ENCODE peak calls at places on chromosomes 4 and X, in six cellular contexts. K is A549, Q is HepG2, M is GM12878, Y is K562, H is endothelial cell of umbilical vein. O is an unnamed sample.

GRCh38 chrX:44765556-44765955 is 78.3 kb upstream of the DUSP21 start:
- DNase-seq in K (no peak), Q (no peak), M (no peak), Y (no peak), H (peak; percentile 34), O (no peak)

GRCh38 chrX:15816886-15817285 is 26.6 kb downstream of the ZRSR2 start:
- DNase-seq in K (no peak), Q (no peak), M (peak; percentile 9), Y (no peak), H (no peak), O (peak; percentile 82)

GRCh38 chrX:40871385-40872082 is 136.2 kb upstream of the MED14 start:
- DNase-seq in K (no peak), Q (no peak), M (peak; percentile 87), Y (no peak), H (peak; percentile 52), O (no peak)

GRCh38 chrX:47936224-47936939 is 67.4 kb downstream of the ZNF182 start:
- DNase-seq in K (no peak), Q (no peak), M (no peak), Y (peak; percentile 91), H (no peak), O (no peak)

GRCh38 chrX:100358766-100359165 is 51.3 kb downstream of the PCDH19 start:
- DNase-seq in K (no peak), Q (no peak), M (no peak), Y (no peak), H (no peak), O (no peak)

GRCh38 chr4:24657768-24658617 is 73.6 kb upstream of the DHX15 start:
- DNase-seq in K (peak; percentile 51), Q (peak; percentile 73), M (peak; percentile 80), Y (no peak), H (no peak), O (peak; percentile 81)

GRCh38 chr4:165879581-165879980 is 6.5 kb downstream of the TLL1 start:
- DNase-seq in K (no peak), Q (no peak), M (no peak), Y (no peak), H (no peak), O (no peak)

GRCh38 chrX:40108084-40108958 is 10.6 kb upstream of the BCOR start:
- DNase-seq in K (peak; percentile 57), Q (peak; percentile 74), M (no peak), Y (peak; percentile 66), H (peak; percentile 75), O (no peak)

GRCh38 chr4:41145571-41146078 is 68.7 kb downstream of the APBB2 start:
- DNase-seq in K (no peak), Q (peak; percentile 61), M (peak; percentile 31), Y (no peak), H (no peak), O (no peak)

GRCh38 chr4:3530051-3530450 is 2.2 kb downstream of the LRPAP1 start:
- DNase-seq in K (no peak), Q (no peak), M (no peak), Y (no peak), H (no peak), O (no peak)

GRCh38 chrX:23012162-23012561 is 12.4 kb downstream of the DDX53 start:
- DNase-seq in K (no peak), Q (no peak), M (no peak), Y (no peak), H (no peak), O (peak; percentile 49)

GRCh38 chr4:34512631-34513030 is 1731.7 kb downstream of the ARAP2 start:
- DNase-seq in K (no peak), Q (no peak), M (no peak), Y (no peak), H (no peak), O (no peak)

GRCh38 chrX:136121788-136122187 is 25.5 kb upstream of the FHL1 start:
- DNase-seq in K (no peak), Q (no peak), M (no peak), Y (no peak), H (no peak), O (no peak)

GRCh38 chr4:140266958-140267568 is 106.4 kb upstream of the SCOC start:
- DNase-seq in K (no peak), Q (no peak), M (no peak), Y (no peak), H (no peak), O (no peak)

GRCh38 chr4:112840061-112840460 is 203.1 kb downstream of the LARP7 start:
- DNase-seq in K (no peak), Q (no peak), M (no peak), Y (no peak), H (no peak), O (no peak)

GRCh38 chr4:180513076-180513475 is 1730.1 kb upstream of the TENM3 start:
- DNase-seq in K (no peak), Q (no peak), M (no peak), Y (no peak), H (no peak), O (no peak)

GRCh38 chrX:53048169-53049126 is at the start of gene GPR173:
- DNase-seq in K (no peak), Q (no peak), M (no peak), Y (no peak), H (peak; percentile 63), O (no peak)

GRCh38 chr4:8547912-8548730 is 32.1 kb upstream of the GPR78 start:
- DNase-seq in K (no peak), Q (no peak), M (no peak), Y (no peak), H (no peak), O (no peak)

GRCh38 chrX:109252789-109253188 is 229.1 kb downstream of the GUCY2F start:
- DNase-seq in K (no peak), Q (no peak), M (no peak), Y (no peak), H (no peak), O (no peak)

GRCh38 chrX:33855251-33855650 is 276.9 kb downstream of the FAM47A start:
- DNase-seq in K (no peak), Q (no peak), M (no peak), Y (no peak), H (no peak), O (no peak)

GRCh38 chr4:54961357-54961975 is 163.9 kb downstream of the KDR start:
- DNase-seq in K (peak; percentile 2), Q (no peak), M (no peak), Y (peak; percentile 23), H (peak; percentile 69), O (peak; percentile 36)

GRCh38 chr4:2085496-2085901 is 26.4 kb downstream of the NAT8L start:
- DNase-seq in K (no peak), Q (no peak), M (no peak), Y (no peak), H (no peak), O (no peak)

GRCh38 chr4:141686146-141686775 is 49.9 kb downstream of the IL15 start:
- DNase-seq in K (peak; percentile 31), Q (no peak), M (no peak), Y (no peak), H (peak; percentile 70), O (peak; percentile 3)

GRCh38 chr4:106316773-106317409 is 541 bp downstream of the AIMP1 start:
- DNase-seq in K (no peak), Q (no peak), M (no peak), Y (peak; percentile 32), H (no peak), O (peak; percentile 34)

GRCh38 chr4:24024597-24024996 is 134.8 kb upstream of the PPARGC1A start:
- DNase-seq in K (no peak), Q (no peak), M (no peak), Y (no peak), H (no peak), O (peak; percentile 20)

GRCh38 chr4:176150283-176150682 is 45.1 kb downstream of the SPATA4 start:
- DNase-seq in K (no peak), Q (peak; percentile 5), M (no peak), Y (peak; percentile 2), H (peak; percentile 20), O (peak; percentile 8)

GRCh38 chr4:122679946-122680345 is 52.6 kb upstream of the BBS12 start:
- DNase-seq in K (no peak), Q (no peak), M (no peak), Y (no peak), H (no peak), O (no peak)

GRCh38 chrX:19798423-19798822 is 89.0 kb downstream of the SH3KBP1 start:
- DNase-seq in K (no peak), Q (no peak), M (no peak), Y (no peak), H (no peak), O (no peak)

DNA sequence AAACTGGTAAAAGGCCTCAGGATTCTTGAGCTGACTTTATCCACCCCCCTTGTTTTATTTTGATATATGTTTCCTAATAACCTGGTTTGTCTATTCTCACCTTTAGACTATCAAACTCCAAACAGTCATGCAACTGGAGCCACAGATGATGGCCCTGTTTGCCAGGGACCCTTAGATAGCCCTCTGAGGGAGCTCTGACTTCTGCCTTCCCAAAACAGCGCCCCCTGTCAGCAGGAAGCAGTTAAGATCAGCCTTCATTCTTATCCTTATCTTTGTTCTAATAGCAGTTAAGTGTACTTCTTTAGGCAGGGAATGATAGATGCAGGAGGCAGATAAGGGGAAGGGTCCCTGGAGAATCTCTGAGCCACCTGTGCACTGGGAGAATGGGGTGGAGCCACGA is 27.5 kb upstream of the CXCL13 start:
- DNase-seq in K (no peak), Q (no peak), M (no peak), Y (no peak), H (no peak), O (no peak)
- TF ChIP-seq CTCF in K (no peak), Q (no peak), M (no peak), Y (peak; percentile 46), H (no peak), O (peak; percentile 21)

GRCh38 chr4:11774346-11774745 is 345.7 kb upstream of the HS3ST1 start:
- DNase-seq in K (no peak), Q (no peak), M (no peak), Y (no peak), H (peak; percentile 83), O (no peak)
- TF ChIP-seq MYC in K (no peak), Q (no peak), M (no peak), Y (no peak), H (no peak), O (no peak)

DNA sequence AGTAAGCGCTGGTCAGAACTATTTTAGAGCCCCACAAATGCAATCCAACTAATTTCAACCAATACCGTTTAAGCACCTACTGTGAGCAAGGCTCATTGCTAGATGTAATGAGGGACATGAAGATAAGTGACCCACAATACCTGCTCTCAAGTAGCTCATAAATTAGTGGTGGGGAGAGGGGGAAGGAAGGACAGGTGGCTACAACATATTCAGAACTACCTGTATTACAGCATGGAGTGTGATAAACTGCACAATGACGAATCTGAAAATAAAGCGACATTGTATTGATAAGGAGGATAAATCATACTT is 311.6 kb upstream of the DIAPH2 start:
- DNase-seq in K (no peak), Q (no peak), M (no peak), Y (no peak), H (no peak), O (no peak)
- TF ChIP-seq CTCF in K (no peak), Q (no peak), M (no peak), Y (no peak), H (no peak), O (no peak)

GRCh38 chr4:161178310-161178709 is 985.5 kb downstream of the FSTL5 start:
- DNase-seq in K (no peak), Q (no peak), M (no peak), Y (no peak), H (no peak), O (no peak)
- TF ChIP-seq MYC in K (no peak), Q (no peak), M (no peak), Y (no peak), H (no peak), O (no peak)